ENCODE peak calls at places on chromosomes 4 and X, in eight cellular contexts. N is osteoblast, L is esophagus squamous epithelium, E is bronchial epithelial cell, K is kidney epithelial cell, I is astrocyte, G is PC-3, J is fibroblast of villous mesenchyme. A is an unnamed sample.

GRCh38 chr4:42709392-42710065 is 52.6 kb upstream of the ATP8A1 start:
- DNase-seq in G (peak), L (no peak), I (no peak), E (no peak), J (no peak), K (no peak), N (no peak), A (no peak)

GRCh38 chrX:136725446-136726104 is 55.2 kb downstream of the ARHGEF6 start:
- DNase-seq in J (peak), K (no peak), G (peak), N (peak), L (no peak), I (peak), E (peak), A (no peak)

GRCh38 chr4:70473691-70474090 is 1.7 kb downstream of the MUC7 start:
- DNase-seq in I (no peak), K (no peak), E (no peak), G (peak), L (no peak), N (no peak), J (peak), A (no peak)

GRCh38 chrX:125202486-125203378 is 116.9 kb upstream of the TEX13C start:
- DNase-seq in L (no peak), I (no peak), E (no peak), J (no peak), N (no peak), G (no peak), K (no peak), A (no peak)

GRCh38 chr4:38683265-38683664 is 19.3 kb downstream of the KLF3 start:
- DNase-seq in G (no peak), L (no peak), N (no peak), K (no peak), E (no peak), J (no peak), I (no peak), A (no peak)

GRCh38 chr4:106530816-106531215 is 162.2 kb upstream of the GIMD1 start:
- DNase-seq in N (no peak), I (peak), E (no peak), J (peak), G (no peak), L (no peak), K (no peak), A (no peak)

GRCh38 chr4:172953896-172954568 is 214.6 kb upstream of the GALNT7 start:
- DNase-seq in J (no peak), I (no peak), N (no peak), K (no peak), E (peak), L (no peak), G (peak), A (no peak)

GRCh38 chr4:2837110-2837903 is 6.3 kb upstream of the ADD1 start:
- DNase-seq in K (no peak), L (no peak), J (no peak), E (no peak), I (no peak), N (peak), G (no peak), A (no peak)

GRCh38 chr4:48409203-48409602 is 67.9 kb downstream of the SLAIN2 start:
- DNase-seq in J (peak), N (no peak), E (no peak), G (no peak), I (peak), L (no peak), K (no peak), A (no peak)

GRCh38 chr4:99405433-99406115 is 29.6 kb downstream of the ADH7 start:
- DNase-seq in N (no peak), J (peak), I (peak), E (peak), G (peak), K (peak), L (no peak), A (no peak)

GRCh38 chr4:99315839-99316238 is 5.4 kb downstream of the ADH1B start:
- DNase-seq in K (no peak), N (no peak), E (no peak), J (no peak), G (no peak), L (no peak), I (no peak), A (no peak)

GRCh38 chr4:118281611-118282442 is 71.0 kb downstream of the PRSS12 start:
- DNase-seq in I (peak), J (peak), K (no peak), E (peak), N (no peak), G (no peak), L (no peak), A (no peak)

GRCh38 chr4:83413676-83414075 is 41.9 kb downstream of the HELQ start:
- DNase-seq in K (no peak), I (no peak), G (no peak), E (peak), L (no peak), J (no peak), N (peak), A (no peak)

GRCh38 chrX:53089224-53089842 is 4.6 kb upstream of the KANTR start:
- DNase-seq in L (no peak), N (peak), J (peak), G (peak), I (peak), K (no peak), E (peak), A (no peak)

GRCh38 chr4:8537041-8537461 is 43.1 kb upstream of the GPR78 start:
- DNase-seq in G (peak), N (peak), L (no peak), E (peak), I (peak), J (peak), K (peak), A (no peak)

GRCh38 chrX:49176421-49177326 is 5.0 kb downstream of the PLP2 start:
- DNase-seq in I (no peak), J (peak), E (peak), K (no peak), L (no peak), G (no peak), N (peak), A (peak)

GRCh38 chr4:184534511-184535391 is 60.4 kb upstream of the IRF2 start:
- DNase-seq in K (no peak), E (peak), L (no peak), J (peak), I (peak), G (no peak), N (peak), A (no peak)

GRCh38 chrX:128365523-128365922 is 313.3 kb upstream of the ACTRT1 start:
- DNase-seq in N (no peak), E (peak), J (no peak), L (no peak), G (no peak), I (no peak), K (no peak), A (no peak)

GRCh38 chr4:8177544-8177943 is 18.9 kb upstream of the ABLIM2 start:
- DNase-seq in L (no peak), J (peak), K (no peak), G (no peak), E (no peak), N (no peak), I (no peak), A (no peak)

GRCh38 chrX:72294497-72294896 is 11.2 kb downstream of the CITED1 start:
- DNase-seq in J (no peak), L (no peak), N (no peak), E (no peak), I (no peak), G (no peak), K (no peak), A (no peak)

GRCh38 chr4:82268826-82269193 is 105.0 kb downstream of the HNRNPD start:
- DNase-seq in L (no peak), E (no peak), K (no peak), I (no peak), G (no peak), J (no peak), N (no peak), A (no peak)

GRCh38 chr4:7907142-7907541 is 32.5 kb downstream of the AFAP1 start:
- DNase-seq in K (no peak), E (no peak), J (peak), G (no peak), L (no peak), I (no peak), N (no peak), A (no peak)

GRCh38 chr4:6110681-6111353 is 89.5 kb downstream of the JAKMIP1 start:
- DNase-seq in I (no peak), K (no peak), N (peak), J (no peak), L (no peak), E (no peak), G (no peak), A (peak)

GRCh38 chr4:3243066-3243775 is 5.7 kb upstream of the MSANTD1 start:
- DNase-seq in L (no peak), J (no peak), E (no peak), K (no peak), G (no peak), N (no peak), I (no peak), A (no peak)

GRCh38 chrX:65697915-65698796 is 30.7 kb downstream of the MSN start:
- DNase-seq in G (no peak), J (peak), E (no peak), I (peak), K (no peak), N (no peak), L (peak), A (peak)

GRCh38 chr4:13176603-13177190 is 307.4 kb downstream of the RAB28 start:
- DNase-seq in I (no peak), E (no peak), K (no peak), L (no peak), J (no peak), N (no peak), G (no peak), A (no peak)

GRCh38 chr4:67634741-67635140 is 66.2 kb downstream of the UBA6 start:
- DNase-seq in K (no peak), J (peak), G (peak), E (no peak), L (no peak), N (peak), I (no peak), A (no peak)

GRCh38 chrX:115679460-115679859 is 118.5 kb downstream of the PLS3 start:
- DNase-seq in G (peak), L (no peak), N (peak), I (peak), K (no peak), J (peak), E (peak), A (no peak)

GRCh38 chr4:22522206-22522605 is 6.3 kb upstream of the ADGRA3 start:
- DNase-seq in L (no peak), E (peak), K (no peak), I (no peak), J (peak), G (no peak), N (no peak), A (no peak)

GRCh38 chr4:37584087-37584486 is 102.1 kb downstream of the RELL1 start:
- DNase-seq in I (no peak), N (no peak), K (no peak), G (no peak), E (peak), J (no peak), L (no peak), A (no peak)

GRCh38 chr4:184475096-184475461 is 729 bp upstream of the IRF2 start:
- DNase-seq in E (peak), L (peak), G (peak), I (peak), J (peak), K (no peak), N (peak), A (no peak)

GRCh38 chr4:88803600-88804096 is 106.0 kb upstream of the NAP1L5 start:
- DNase-seq in N (peak), G (peak), I (peak), K (peak), E (peak), J (peak), L (no peak), A (no peak)

GRCh38 chr4:5793514-5793913 is 82.5 kb downstream of the EVC start:
- DNase-seq in K (no peak), J (no peak), E (no peak), N (no peak), L (no peak), G (no peak), I (no peak), A (no peak)

GRCh38 chrX:20056704-20057103 is 60.0 kb downstream of the MAP7D2 start:
- DNase-seq in E (peak), G (peak), L (no peak), N (no peak), J (no peak), I (peak), K (peak), A (no peak)

GRCh38 chrX:102154218-102154860 is 1.4 kb downstream of the BEX5 start:
- DNase-seq in N (no peak), L (no peak), G (no peak), K (no peak), J (no peak), I (no peak), E (no peak), A (no peak)
- TF ChIP-seq CTCF in N (peak), L (no peak), G (peak), K (peak), J (no peak), I (no peak), E (no peak), A (no peak)

DNA sequence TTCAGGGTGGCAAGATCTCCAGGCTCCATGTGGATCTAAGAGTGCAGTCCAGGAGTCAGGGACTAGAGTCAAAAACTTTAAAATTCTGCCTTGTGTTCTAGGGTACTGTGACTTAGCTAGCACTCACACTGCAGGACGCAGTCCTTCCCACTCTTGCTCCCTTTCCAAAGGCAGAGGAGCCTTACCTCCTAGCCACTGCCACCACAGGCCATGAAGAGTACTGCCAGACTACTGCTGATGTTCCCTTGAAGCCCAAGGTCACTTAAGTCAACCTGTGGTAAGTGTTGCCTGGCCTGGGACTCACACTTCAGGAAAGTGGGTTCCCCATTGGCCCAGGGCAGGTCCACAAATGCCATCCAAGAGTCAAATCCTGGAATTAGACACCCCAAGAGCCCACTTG is 632.2 kb downstream of the PCDH19 start:
- DNase-seq in L (no peak), N (no peak), J (no peak), I (no peak), G (no peak), E (no peak), K (no peak), A (no peak)
- TF ChIP-seq CTCF in L (no peak), N (no peak), J (no peak), I (no peak), G (no peak), E (no peak), K (no peak), A (no peak)

GRCh38 chrX:11504234-11504633 is 161.5 kb downstream of the ARHGAP6 start:
- DNase-seq in L (no peak), K (no peak), J (no peak), E (no peak), I (no peak), N (no peak), G (peak), A (no peak)
- TF ChIP-seq CTCF in L (no peak), K (no peak), J (no peak), E (no peak), I (no peak), N (no peak), G (peak), A (no peak)

GRCh38 chrX:24513416-24513815 is 48.3 kb downstream of the PDK3 start:
- DNase-seq in I (no peak), K (no peak), G (peak), E (peak), N (no peak), J (no peak), L (no peak), A (no peak)

GRCh38 chrX:24520472-24520871 is 55.4 kb downstream of the PDK3 start:
- DNase-seq in E (no peak), I (no peak), L (no peak), K (no peak), J (no peak), N (no peak), G (no peak), A (no peak)

GRCh38 chrX:24515447-24515846 is 50.4 kb downstream of the PDK3 start:
- DNase-seq in I (no peak), E (no peak), N (no peak), J (peak), K (no peak), G (no peak), L (no peak), A (no peak)
- TF ChIP-seq CTCF in I (no peak), E (peak), N (no peak), J (peak), K (peak), G (peak), L (peak), A (no peak)

GRCh38 chr4:104967034-104967401 is 179.7 kb upstream of the TET2 start:
- DNase-seq in J (no peak), I (no peak), K (no peak), E (peak), L (no peak), G (peak), N (no peak), A (no peak)
- TF ChIP-seq CTCF in J (no peak), I (no peak), K (no peak), E (no peak), L (no peak), G (no peak), N (no peak), A (no peak)

GRCh38 chrX:38985375-38985774 is 184.1 kb downstream of the MID1IP1 start:
- DNase-seq in N (peak), E (peak), I (no peak), K (no peak), G (peak), J (peak), L (no peak), A (no peak)
- TF ChIP-seq CTCF in N (peak), E (no peak), I (no peak), K (no peak), G (peak), J (peak), L (peak), A (peak)